ENCODE peak calls at places on chromosomes 1 and 21, in five cellular contexts. G is SK-N-SH, W is glutamatergic neuron, X is AG09309, L is cardiac muscle cell. A is an unnamed sample.

GRCh38 chr1:201888282-201889033 is at the start of gene SHISA4:
- DNase-seq in X (no peak), W (peak; percentile 28), L (peak; percentile 56), G (peak; percentile 95), A (peak; percentile 85)

GRCh38 chr1:24786191-24786590 is 40.9 kb downstream of the CLIC4 start:
- DNase-seq in W (no peak), L (peak; percentile 82), X (peak; percentile 33), G (no peak), A (no peak)

GRCh38 chr1:116811321-116811720 is 57.1 kb downstream of the CD2 start:
- DNase-seq in L (no peak), W (no peak), G (no peak), X (no peak), A (no peak)

GRCh38 chr1:17359031-17359430 is 13.0 kb upstream of the PADI6 start:
- DNase-seq in X (no peak), G (no peak), L (no peak), W (no peak), A (no peak)

GRCh38 chr1:73401666-73402065 is 796.3 kb downstream of the LRRIQ3 start:
- DNase-seq in X (no peak), W (no peak), L (no peak), G (no peak), A (no peak)

GRCh38 chr1:150235436-150235851 is 468 bp downstream of the ANP32E start:
- DNase-seq in W (no peak), X (no peak), G (peak; percentile 64), L (no peak), A (no peak)

GRCh38 chr1:201769966-201770365 is 59.0 kb upstream of the IPO9 start:
- DNase-seq in G (no peak), L (peak; percentile 93), X (no peak), W (no peak), A (no peak)

GRCh38 chr21:43697758-43698643 is 20.9 kb upstream of the PDXK start:
- DNase-seq in G (no peak), W (no peak), X (no peak), L (peak; percentile 48), A (no peak)

GRCh38 chr1:8293141-8293540 is 24.8 kb upstream of the SLC45A1 start:
- DNase-seq in L (no peak), W (no peak), G (no peak), X (no peak), A (peak; percentile 18)

GRCh38 chr1:59972216-59972924 is 45.8 kb upstream of the CYP2J2 start:
- DNase-seq in G (no peak), W (no peak), X (no peak), L (no peak), A (no peak)

GRCh38 chr1:87869563-87869962 is 540.9 kb downstream of the LMO4 start:
- DNase-seq in W (no peak), G (no peak), L (peak; percentile 71), X (peak; percentile 35), A (peak; percentile 8)

GRCh38 chr21:25977068-25977611 is 193.4 kb downstream of the APP start:
- DNase-seq in G (no peak), L (no peak), W (no peak), X (no peak), A (no peak)

GRCh38 chr1:179549368-179549700 is 26.4 kb downstream of the NPHS2 start:
- DNase-seq in X (no peak), W (no peak), G (no peak), L (no peak), A (no peak)

GRCh38 chr1:96416690-96417444 is 304.7 kb upstream of the PTBP2 start:
- DNase-seq in X (no peak), L (peak; percentile 19), G (peak; percentile 38), W (no peak), A (no peak)

GRCh38 chr1:1160281-1160930 is 13.3 kb upstream of the TTLL10 start:
- DNase-seq in W (no peak), G (no peak), X (no peak), L (no peak), A (no peak)

GRCh38 chr21:38911523-38912354 is 106.0 kb downstream of the ETS2 start:
- DNase-seq in W (no peak), G (no peak), X (no peak), L (no peak), A (no peak)

GRCh38 chr1:53180226-53180625 is 16.4 kb upstream of the CPT2 start:
- DNase-seq in G (no peak), X (no peak), L (peak; percentile 60), W (no peak), A (no peak)

GRCh38 chr1:11285883-11286734 is 13.1 kb downstream of the UBIAD1 start:
- DNase-seq in X (no peak), W (no peak), G (peak; percentile 49), L (peak; percentile 40), A (no peak)

GRCh38 chr1:20281801-20282200 is 8.9 kb upstream of the VWA5B1 start:
- DNase-seq in L (no peak), X (peak; percentile 1), W (no peak), G (no peak), A (no peak)

GRCh38 chr1:157410457-157410856 is 141.9 kb downstream of the FCRL5 start:
- DNase-seq in X (no peak), L (no peak), W (no peak), G (no peak), A (no peak)

GRCh38 chr1:53552981-53553733 is 94.0 kb downstream of the DMRTB1 start:
- DNase-seq in G (no peak), L (no peak), X (no peak), W (peak; percentile 5), A (no peak)

GRCh38 chr1:17606826-17607440 is 67.4 kb downstream of the ARHGEF10L start:
- DNase-seq in X (no peak), W (peak; percentile 83), L (peak; percentile 77), G (peak; percentile 88), A (peak; percentile 69)

GRCh38 chr1:14878951-14879350 is 274.6 kb upstream of the TMEM51 start:
- DNase-seq in G (no peak), X (no peak), W (no peak), L (no peak), A (no peak)

DNA sequence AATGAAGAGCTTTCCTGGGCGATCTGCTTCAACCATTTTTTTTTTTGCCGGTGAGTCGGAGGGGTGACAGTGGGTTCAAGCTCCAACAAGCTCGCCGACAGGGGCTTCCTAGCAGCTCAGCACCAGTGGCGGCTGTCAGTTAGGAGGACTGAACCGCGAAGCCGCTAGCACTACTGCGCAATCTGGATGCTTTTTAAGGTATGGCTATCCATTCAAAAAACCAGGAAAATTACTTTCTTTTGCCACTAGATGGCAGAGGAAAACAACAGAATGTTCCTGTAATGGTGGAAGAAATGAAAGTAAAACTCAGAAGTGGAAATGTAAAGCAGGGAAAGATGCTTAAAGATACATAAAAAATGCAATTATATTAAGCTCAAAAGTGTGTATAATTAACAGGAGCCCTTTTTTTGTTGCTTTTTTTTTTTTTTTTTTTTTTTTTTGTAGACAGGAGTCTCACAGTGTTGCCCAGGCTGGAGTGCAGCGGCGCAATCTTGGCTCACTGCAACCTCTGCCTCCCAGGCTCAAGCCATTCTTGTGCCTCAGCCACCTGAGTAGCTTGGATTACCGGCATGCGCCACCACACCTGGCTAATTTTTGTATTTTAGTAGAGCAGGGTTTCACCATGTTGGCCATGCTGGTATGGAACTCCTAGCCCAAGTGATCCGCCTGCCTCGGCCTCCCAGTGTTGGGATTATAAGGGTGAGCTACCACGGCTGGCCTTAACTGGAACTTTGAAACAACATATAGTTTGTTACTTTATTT is 8.5 kb downstream of the KYAT3 start:
- DNase-seq in L (peak; percentile 75), G (peak; percentile 39), X (no peak), W (no peak), A (no peak)
- TF ChIP-seq CTCF in L (peak; percentile 64), G (peak; percentile 77), X (peak; percentile 61), W (peak; percentile 79), A (peak; percentile 54)

GRCh38 chr1:200535605-200536004 is 84.9 kb downstream of the KIF14 start:
- DNase-seq in W (no peak), L (peak; percentile 25), X (no peak), G (peak; percentile 38), A (peak; percentile 63)
- TF ChIP-seq CTCF in W (no peak), L (no peak), X (no peak), G (peak; percentile 24), A (peak; percentile 37)

GRCh38 chr1:206909883-206910318 is 11.8 kb downstream of the FCMR start:
- DNase-seq in G (no peak), L (no peak), W (no peak), X (no peak), A (no peak)

GRCh38 chr1:206909167-206909882 is 12.1 kb downstream of the IL24 start:
- DNase-seq in X (no peak), W (peak; percentile 37), L (no peak), G (peak; percentile 82), A (peak; percentile 89)

GRCh38 chr1:206908038-206908437 is 10.8 kb downstream of the IL24 start:
- DNase-seq in L (no peak), G (no peak), W (no peak), X (no peak), A (no peak)

GRCh38 chr1:206905295-206906164 is 8.3 kb downstream of the IL24 start:
- DNase-seq in G (no peak), X (peak; percentile 88), W (no peak), L (peak; percentile 86), A (no peak)

DNA sequence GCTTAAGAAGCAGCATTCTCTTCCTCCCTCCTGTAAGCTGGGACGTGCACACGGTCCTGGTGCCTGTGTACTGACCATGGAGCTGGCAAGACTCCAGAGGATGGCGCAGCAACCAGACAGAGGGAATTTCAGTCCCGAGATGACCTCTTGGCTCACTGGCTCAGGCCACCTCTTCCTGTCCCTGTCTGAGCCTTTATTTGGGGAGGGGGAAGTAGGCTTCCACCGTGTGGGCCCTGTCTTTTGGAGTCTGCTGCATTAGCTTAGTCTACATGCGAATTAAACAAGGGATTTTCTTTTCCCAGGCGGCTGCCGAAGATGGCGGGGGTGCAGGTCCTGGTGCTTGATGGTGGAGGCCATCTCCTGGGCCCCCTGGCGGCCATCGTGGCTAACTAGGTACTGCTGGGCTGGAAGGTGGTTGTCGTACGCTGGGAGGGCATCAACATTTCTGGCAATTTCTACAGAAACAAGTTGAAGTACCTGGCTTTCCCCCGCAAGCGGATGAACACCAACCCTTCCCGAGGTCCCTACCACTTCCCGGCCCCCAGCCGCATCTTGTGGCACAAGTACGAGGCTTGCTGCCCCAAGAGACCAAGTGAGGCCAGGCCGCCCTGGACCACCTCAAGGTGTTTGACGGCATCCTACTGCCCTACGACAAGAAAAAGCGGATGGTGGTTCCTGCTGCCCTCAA is 10.2 kb downstream of the IL24 start:
- DNase-seq in L (no peak), W (peak; percentile 68), G (peak; percentile 41), X (no peak), A (peak; percentile 35)
- TF ChIP-seq CTCF in L (peak; percentile 38), W (peak; percentile 57), G (peak; percentile 29), X (peak; percentile 28), A (peak; percentile 36)

GRCh38 chr1:37089750-37090149 is 55.4 kb upstream of the GRIK3 start:
- DNase-seq in X (no peak), W (no peak), G (no peak), L (no peak), A (no peak)

GRCh38 chr1:37083551-37084119 is 49.3 kb upstream of the GRIK3 start:
- DNase-seq in W (no peak), L (no peak), G (no peak), X (no peak), A (no peak)

GRCh38 chr1:37090671-37091070 is 56.4 kb upstream of the GRIK3 start:
- DNase-seq in L (no peak), W (no peak), X (no peak), G (no peak), A (no peak)

DNA sequence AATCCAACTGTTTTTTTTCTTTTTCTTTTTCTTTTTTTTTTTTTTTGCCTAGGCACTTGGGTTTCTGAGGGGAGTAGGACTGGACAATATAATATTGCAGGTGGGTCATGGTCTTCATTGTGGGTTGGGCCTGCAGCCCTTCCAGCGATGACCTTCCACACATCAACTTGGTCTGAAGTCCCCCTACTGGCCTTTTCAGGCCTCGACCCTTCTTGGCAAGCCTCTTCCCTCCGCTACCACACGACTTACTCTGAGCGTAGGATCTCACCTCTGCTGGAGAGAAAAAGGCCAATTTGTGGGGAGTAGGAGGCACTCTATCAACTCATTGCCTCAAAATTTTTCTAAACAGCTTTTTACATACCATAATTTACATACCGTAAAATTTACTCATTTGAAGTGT is 51.1 kb upstream of the GRIK3 start:
- DNase-seq in X (no peak), W (no peak), L (no peak), G (peak; percentile 38), A (no peak)
- TF ChIP-seq CTCF in X (no peak), W (peak; percentile 45), L (no peak), G (no peak), A (peak; percentile 27)

A was measured in Calu3.